ENCODE peak calls at places on chromosome 10, in eight cellular contexts. R, N, E, X, G, Z, L and K are unnamed samples.
A peak's percentile ranks its signal among the peaks of the same experiment; 100 is the strongest.

GRCh38 chr10:71396714-71397339 is at the start of gene CDH23:
- DNase-seq in R (peak; percentile 78), N (no peak), E (peak; percentile 54), X (no peak), G (no peak), Z (peak; percentile 88), L (peak; percentile 36), K (no peak)

GRCh38 chr10:121365566-121365965 is 232.7 kb downstream of the FGFR2 start:
- DNase-seq in R (peak; percentile 1), N (no peak), E (no peak), X (no peak), G (no peak), Z (no peak), L (no peak), K (no peak)

GRCh38 chr10:80579849-80580645 is 42.3 kb downstream of the SH2D4B start:
- DNase-seq in R (no peak), N (no peak), E (no peak), X (no peak), G (no peak), Z (no peak), L (no peak), K (peak; percentile 35)

GRCh38 chr10:44696496-44696895 is 214.6 kb upstream of the TMEM72 start:
- DNase-seq in R (no peak), N (no peak), E (no peak), X (no peak), G (no peak), Z (no peak), L (no peak), K (no peak)

GRCh38 chr10:120221873-120222485 is 235.0 kb upstream of the PLPP4 start:
- DNase-seq in R (peak; percentile 91), N (peak; percentile 54), E (peak; percentile 61), X (no peak), G (peak; percentile 64), Z (peak; percentile 46), L (peak; percentile 49), K (peak; percentile 56)

GRCh38 chr10:1368772-1369171 is 312.6 kb downstream of the WDR37 start:
- DNase-seq in R (peak; percentile 86), N (peak; percentile 45), E (peak; percentile 62), X (no peak), G (peak; percentile 28), Z (peak; percentile 65), L (peak; percentile 63), K (no peak)

GRCh38 chr10:93599778-93600177 is 1.3 kb downstream of the RBP4 start:
- DNase-seq in R (no peak), N (no peak), E (no peak), X (no peak), G (no peak), Z (no peak), L (no peak), K (no peak)

GRCh38 chr10:124339951-124340760 is 78.6 kb downstream of the OAT start:
- DNase-seq in R (no peak), N (no peak), E (peak; percentile 38), X (no peak), G (no peak), Z (no peak), L (no peak), K (no peak)

GRCh38 chr10:74167443-74167842 is 16.4 kb downstream of the ADK start:
- DNase-seq in R (no peak), N (no peak), E (no peak), X (no peak), G (no peak), Z (no peak), L (no peak), K (peak; percentile 53)

GRCh38 chr10:123952099-123952498 is 60.5 kb upstream of the CPXM2 start:
- DNase-seq in R (no peak), N (no peak), E (no peak), X (no peak), G (no peak), Z (no peak), L (no peak), K (no peak)

GRCh38 chr10:58641095-58641531 is 128.4 kb downstream of the BICC1 start:
- DNase-seq in R (peak; percentile 40), N (peak; percentile 18), E (peak; percentile 94), X (no peak), G (peak; percentile 81), Z (peak; percentile 20), L (no peak), K (no peak)

GRCh38 chr10:34745244-34745643 is 69.9 kb downstream of the PARD3 start:
- DNase-seq in R (no peak), N (no peak), E (no peak), X (no peak), G (no peak), Z (no peak), L (no peak), K (no peak)

GRCh38 chr10:103473261-103473671 is 5.8 kb downstream of the CALHM3 start:
- DNase-seq in R (no peak), N (no peak), E (no peak), X (no peak), G (no peak), Z (no peak), L (no peak), K (no peak)

GRCh38 chr10:121425623-121426022 is 172.6 kb downstream of the FGFR2 start:
- DNase-seq in R (no peak), N (no peak), E (no peak), X (no peak), G (no peak), Z (no peak), L (no peak), K (no peak)

GRCh38 chr10:87635498-87636312 is 24.0 kb upstream of the PAPSS2 start:
- DNase-seq in R (no peak), N (peak; percentile 61), E (peak; percentile 68), X (peak; percentile 62), G (peak; percentile 43), Z (no peak), L (no peak), K (peak; percentile 50)

GRCh38 chr10:64863836-64864235 is 1342.6 kb downstream of the REEP3 start:
- DNase-seq in R (peak; percentile 6), N (no peak), E (no peak), X (no peak), G (no peak), Z (peak; percentile 28), L (no peak), K (no peak)

GRCh38 chr10:64873088-64873487 is 1351.9 kb downstream of the REEP3 start:
- DNase-seq in R (no peak), N (no peak), E (no peak), X (no peak), G (no peak), Z (no peak), L (no peak), K (no peak)

GRCh38 chr10:64867501-64867962 is 1346.3 kb downstream of the REEP3 start:
- DNase-seq in R (no peak), N (no peak), E (no peak), X (no peak), G (peak; percentile 65), Z (no peak), L (peak; percentile 81), K (no peak)
- TF ChIP-seq REST in R (no peak), N (no peak), E (no peak), X (no peak), G (no peak), Z (no peak), L (no peak), K (no peak)

GRCh38 chr10:69336952-69337311 is 58.6 kb downstream of the HK1 start:
- DNase-seq in R (no peak), N (no peak), E (no peak), X (no peak), G (no peak), Z (no peak), L (no peak), K (no peak)

GRCh38 chr10:69334258-69335062 is 56.2 kb downstream of the HK1 start:
- DNase-seq in R (no peak), N (no peak), E (no peak), X (no peak), G (no peak), Z (no peak), L (peak; percentile 95), K (no peak)

GRCh38 chr10:69333205-69333604 is 54.9 kb downstream of the HK1 start:
- DNase-seq in R (peak; percentile 81), N (no peak), E (no peak), X (no peak), G (no peak), Z (peak; percentile 66), L (no peak), K (no peak)

GRCh38 chr10:69335613-69336012 is 57.3 kb downstream of the HK1 start:
- DNase-seq in R (no peak), N (no peak), E (no peak), X (no peak), G (no peak), Z (no peak), L (no peak), K (no peak)

DNA sequence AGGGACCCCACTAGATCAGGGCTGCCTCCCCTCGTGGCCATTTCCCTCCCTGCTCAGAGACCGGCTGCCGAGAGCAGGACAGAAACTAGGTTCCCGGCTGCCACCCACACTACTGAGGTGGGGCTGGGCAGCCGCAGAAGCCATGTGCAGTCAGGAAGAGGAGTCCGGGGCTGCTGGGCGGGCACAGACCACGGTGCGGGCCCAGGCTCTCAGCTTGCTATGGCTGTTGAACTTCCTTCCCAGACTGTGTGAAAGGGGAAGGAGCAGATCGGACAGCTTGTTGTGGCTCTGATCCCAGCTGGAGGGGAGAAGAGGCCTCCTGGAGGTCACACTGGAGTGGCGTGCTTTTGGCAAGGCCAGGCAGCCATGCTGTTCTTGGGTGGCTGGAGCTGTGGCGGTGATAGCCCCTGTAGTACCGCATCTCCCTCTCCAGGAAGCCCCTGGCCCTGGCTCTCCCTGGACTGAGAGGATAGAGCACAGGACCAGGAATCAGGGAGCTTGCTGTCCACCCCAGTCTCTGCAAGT is 56.8 kb downstream of the HK1 start:
- DNase-seq in R (no peak), N (no peak), E (no peak), X (no peak), G (no peak), Z (no peak), L (no peak), K (peak; percentile 83)
- TF ChIP-seq REST in R (no peak), N (no peak), E (no peak), X (no peak), G (no peak), Z (no peak), L (no peak), K (no peak)

DNA sequence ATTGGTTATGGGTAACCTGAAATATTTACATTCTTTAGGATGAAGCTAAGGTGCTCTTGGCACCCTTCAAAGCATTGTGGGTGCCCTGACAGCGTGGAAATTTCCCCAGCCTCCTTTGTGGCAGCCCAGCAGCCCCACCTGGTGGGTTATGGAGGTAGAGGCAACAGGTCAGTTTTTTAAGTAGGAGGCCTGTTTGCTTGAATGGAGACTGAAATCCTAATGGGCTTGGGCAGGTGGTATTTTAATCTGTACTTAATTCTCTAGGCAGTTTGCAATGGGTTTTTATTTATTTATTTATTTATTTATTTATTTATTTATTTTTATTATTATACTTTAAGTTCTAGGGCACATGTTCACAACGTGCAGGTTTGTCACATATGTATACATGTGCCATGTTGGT is 139.4 kb downstream of the EPC1 start:
- DNase-seq in R (peak; percentile 69), N (peak; percentile 35), E (peak; percentile 55), X (no peak), G (peak; percentile 59), Z (peak; percentile 42), L (peak; percentile 65), K (no peak)
- TF ChIP-seq REST in R (no peak), N (no peak), E (no peak), X (no peak), G (no peak), Z (no peak), L (no peak), K (no peak)

GRCh38 chr10:36675458-36675880 is 449.9 kb upstream of the ANKRD30A start:
- DNase-seq in R (no peak), N (no peak), E (peak; percentile 57), X (no peak), G (no peak), Z (no peak), L (no peak), K (no peak)
- TF ChIP-seq REST in R (no peak), N (no peak), E (no peak), X (no peak), G (no peak), Z (no peak), L (no peak), K (no peak)